ENCODE peak calls at places on chromosomes 16 and 17, in nine cellular contexts. R is bronchial epithelial cell; C is heart left ventricle; E is NCI-H69; U is A172; D is left cardiac atrium; L is AG10803; M is HTR-8/SVneo; P is activated naive CD8-positive, alpha-beta T cell treated with anti-CD3 and anti-CD28 coated beads, Interleukin-2, amount 10 ng/mL, durations not matched to agents 7 days and 5 days. F is an unnamed sample.

GRCh38 chr17:81553616-81554181 is 1.5 kb upstream of the FAAP100 start:
- DNase-seq in L (peak; percentile 95), E (peak; percentile 77), D (peak; percentile 49), R (peak; percentile 89), P (no peak), M (peak; percentile 85), U (peak; percentile 99), C (no peak), F (peak; percentile 20)

GRCh38 chr16:117381-118365 is 20.8 kb downstream of the NPRL3 start:
- DNase-seq in E (peak; percentile 94), C (peak; percentile 48), P (peak; percentile 65), D (peak; percentile 68), M (peak; percentile 71), U (peak; percentile 67), R (peak; percentile 23), L (peak; percentile 28), F (peak; percentile 48)

GRCh38 chr17:58331815-58332719 is 3.5 kb upstream of the TSPOAP1 start:
- DNase-seq in L (no peak), P (peak; percentile 96), E (peak; percentile 22), C (peak; percentile 80), D (peak; percentile 73), R (no peak), M (no peak), U (no peak), F (peak; percentile 46)

GRCh38 chr16:3999479-3999868 is 116.8 kb downstream of the ADCY9 start:
- DNase-seq in C (peak; percentile 59), M (no peak), P (no peak), E (peak; percentile 17), D (peak; percentile 53), R (no peak), L (peak; percentile 82), U (peak; percentile 65), F (no peak)

GRCh38 chr17:6555331-6556120 is 829 bp downstream of the PITPNM3 start:
- DNase-seq in M (no peak), E (peak; percentile 42), L (peak; percentile 19), D (no peak), R (peak; percentile 73), U (peak; percentile 69), P (no peak), C (no peak), F (no peak)

GRCh38 chr16:12876778-12877177 is 24.6 kb upstream of the SHISA9 start:
- DNase-seq in P (no peak), C (no peak), U (peak; percentile 22), E (peak; percentile 28), R (no peak), D (no peak), L (no peak), M (no peak), F (no peak)

GRCh38 chr16:69276143-69277115 is 34.7 kb upstream of the VPS4A start:
- DNase-seq in D (peak; percentile 67), U (peak; percentile 19), C (peak; percentile 65), L (peak; percentile 99), M (peak; percentile 28), R (no peak), E (no peak), P (no peak), F (peak; percentile 72)

GRCh38 chr16:21060027-21060510 is 90.6 kb downstream of the DNAH3 start:
- DNase-seq in C (no peak), U (no peak), L (no peak), P (no peak), D (no peak), E (no peak), M (no peak), R (no peak), F (no peak)

GRCh38 chr16:85722066-85722465 is 28.8 kb downstream of the C16orf74 start:
- DNase-seq in L (no peak), E (peak; percentile 89), C (no peak), R (no peak), D (no peak), M (no peak), U (no peak), P (no peak), F (peak; percentile 55)

GRCh38 chr17:37710344-37710886 is 34.4 kb downstream of the HNF1B start:
- DNase-seq in D (peak; percentile 51), E (peak; percentile 83), M (no peak), L (peak; percentile 42), P (no peak), C (no peak), U (peak; percentile 68), R (peak; percentile 62), F (no peak)

GRCh38 chr16:70380919-70381603 is 34.4 kb downstream of the DDX19A start:
- DNase-seq in D (peak; percentile 97), R (peak; percentile 96), P (peak; percentile 92), M (peak; percentile 99), E (peak; percentile 96), C (peak; percentile 97), U (peak; percentile 98), L (peak; percentile 96), F (peak; percentile 98)

GRCh38 chr16:3137267-3137666 is 2.4 kb downstream of the ZNF213 start:
- DNase-seq in L (no peak), D (peak; percentile 18), U (no peak), R (no peak), M (no peak), P (no peak), E (no peak), C (no peak), F (no peak)